ENCODE peak calls at places on chromosomes 16 and 17, in five cellular contexts. G is right cardiac atrium; S is MM.1S; Q is NT2/D1; K is CD8-positive, alpha-beta memory T cell. I is an unnamed sample.

GRCh38 chr17:61314368-61315078 is 85.1 kb upstream of the TBX2 start:
- DNase-seq in G (peak; percentile 82), S (no peak), Q (no peak), K (no peak), I (no peak)

GRCh38 chr17:29180051-29180787 is at the start of gene MYO18A:
- DNase-seq in G (peak; percentile 93), S (peak; percentile 76), Q (peak; percentile 68), K (peak; percentile 83), I (peak; percentile 88)

GRCh38 chr16:75385507-75386152 is 47.7 kb downstream of the CFDP1 start:
- DNase-seq in G (no peak), S (peak; percentile 34), Q (peak; percentile 32), K (no peak), I (peak; percentile 76)

GRCh38 chr17:81253358-81254131 is 14.4 kb downstream of the NDUFAF8 start:
- DNase-seq in G (peak; percentile 65), S (no peak), Q (no peak), K (peak; percentile 68), I (peak; percentile 63)

GRCh38 chr17:1994707-1995106 is 30.4 kb downstream of the RTN4RL1 start:
- DNase-seq in G (peak; percentile 18), S (no peak), Q (no peak), K (no peak), I (no peak)

GRCh38 chr17:35614835-35615234 is 27.7 kb downstream of the AP2B1 start:
- DNase-seq in G (no peak), S (no peak), Q (no peak), K (no peak), I (no peak)

GRCh38 chr17:74618446-74618845 is 5.1 kb downstream of the CD300E start:
- DNase-seq in G (no peak), S (no peak), Q (no peak), K (no peak), I (no peak)

GRCh38 chr17:13306310-13306962 is 288.6 kb upstream of the ELAC2 start:
- DNase-seq in G (no peak), S (no peak), Q (peak; percentile 46), K (no peak), I (peak; percentile 21)

GRCh38 chr16:83878838-83879237 is 20.1 kb upstream of the MLYCD start:
- DNase-seq in G (no peak), S (no peak), Q (no peak), K (no peak), I (peak; percentile 24)

GRCh38 chr17:33725675-33726271 is 432.7 kb upstream of the ASIC2 start:
- DNase-seq in G (peak; percentile 53), S (peak; percentile 39), Q (peak; percentile 30), K (no peak), I (peak; percentile 29)

GRCh38 chr16:70750893-70751467 is 50.0 kb downstream of the VAC14 start:
- DNase-seq in G (peak; percentile 90), S (no peak), Q (no peak), K (no peak), I (no peak)

GRCh38 chr16:74651841-74652240 is 14.8 kb downstream of the RFWD3 start:
- DNase-seq in G (no peak), S (no peak), Q (no peak), K (no peak), I (no peak)

GRCh38 chr17:40485851-40486512 is 15.4 kb downstream of the TNS4 start:
- DNase-seq in G (peak; percentile 46), S (no peak), Q (no peak), K (no peak), I (no peak)

DNA sequence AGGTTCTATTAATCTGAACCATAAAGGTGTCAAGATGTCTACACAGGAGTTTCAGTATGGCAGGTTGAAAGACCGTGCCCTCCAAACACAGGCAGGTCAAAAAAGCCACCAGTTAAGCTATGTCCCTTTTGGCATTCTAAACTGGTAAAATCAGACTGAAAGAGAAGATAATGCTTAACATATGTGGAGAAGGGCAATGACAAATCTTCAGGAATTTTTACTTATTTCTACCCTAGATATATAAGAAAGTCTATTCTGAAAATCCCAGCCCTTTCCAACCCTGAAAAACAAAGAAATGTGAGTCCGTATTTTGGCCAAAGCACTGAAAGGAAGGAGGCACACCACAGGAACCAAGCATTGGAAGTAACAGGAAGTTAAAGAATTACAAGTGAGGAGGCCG is 16.5 kb downstream of the AP1G1 start:
- DNase-seq in G (no peak), S (no peak), Q (no peak), K (no peak), I (no peak)
- H3K4me1 ChIP-seq in G (peaks cover 2% of the 10 kb centered on the region), S (peaks cover 10% of the 10 kb centered on the region), Q (no peaks in the 10 kb centered on the region), K (peaks cover 46% of the 10 kb centered on the region), I (no peaks in the 10 kb centered on the region)

DNA sequence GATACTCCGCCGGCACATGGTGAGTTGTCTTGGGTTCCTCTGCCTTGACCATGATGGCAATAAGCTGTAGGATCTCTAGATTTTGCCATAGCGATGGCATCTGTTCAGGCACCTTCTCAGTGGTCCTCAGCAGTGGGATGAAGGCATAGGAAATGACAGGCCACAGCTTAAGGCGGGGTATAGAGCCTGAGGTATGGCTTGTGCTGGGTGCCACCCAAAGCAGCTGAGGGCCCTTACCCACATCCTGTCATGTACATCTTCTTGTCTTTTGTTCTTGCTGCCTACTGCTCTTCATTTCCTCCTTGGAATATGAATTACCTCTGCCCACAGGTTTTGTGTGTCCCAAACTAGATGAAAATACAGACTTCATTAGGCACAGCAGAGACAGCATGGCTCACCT is 29.5 kb downstream of the KAT7 start:
- DNase-seq in G (no peak), S (no peak), Q (no peak), K (peak; percentile 77), I (no peak)
- H3K4me1 ChIP-seq in G (peaks cover 1% of the 10 kb centered on the region), S (no peaks in the 10 kb centered on the region), Q (peaks cover 2% of the 10 kb centered on the region), K (peaks cover 80% of the 10 kb centered on the region), I (no peaks in the 10 kb centered on the region)

DNA sequence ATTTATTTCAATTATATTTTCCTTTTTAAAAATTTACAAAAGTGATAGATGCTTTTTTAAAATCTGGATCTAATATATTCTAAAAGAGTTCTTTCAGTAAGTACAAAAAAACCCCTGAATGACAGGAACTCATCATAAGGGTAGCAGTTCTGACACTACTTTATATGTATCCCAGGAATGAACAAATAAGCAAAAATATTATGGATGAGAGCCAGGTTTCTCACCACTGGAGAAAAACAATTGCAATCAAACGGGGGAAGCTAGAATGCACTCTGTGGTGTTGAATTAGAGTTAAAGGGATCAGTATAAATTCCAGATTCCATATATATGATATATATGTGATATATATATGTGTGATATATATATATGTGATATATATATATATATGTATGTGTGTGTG is 23.2 kb upstream of the NDRG4 start:
- DNase-seq in G (no peak), S (no peak), Q (no peak), K (no peak), I (no peak)
- H3K4me1 ChIP-seq in G (peaks cover 5% of the 10 kb centered on the region), S (no peaks in the 10 kb centered on the region), Q (peaks cover 7% of the 10 kb centered on the region), K (no peaks in the 10 kb centered on the region), I (peaks cover 36% of the 10 kb centered on the region)

GRCh38 chr16:4372578-4373355 is 1.1 kb downstream of the VASN start:
- DNase-seq in G (peak; percentile 86), S (no peak), Q (no peak), K (no peak), I (peak; percentile 57)
- H3K4me1 ChIP-seq in G (peaks cover 8% of the 10 kb centered on the region), S (no peaks in the 10 kb centered on the region), Q (peaks cover 50% of the 10 kb centered on the region), K (peaks cover 18% of the 10 kb centered on the region), I (peaks cover 22% of the 10 kb centered on the region)

DNA sequence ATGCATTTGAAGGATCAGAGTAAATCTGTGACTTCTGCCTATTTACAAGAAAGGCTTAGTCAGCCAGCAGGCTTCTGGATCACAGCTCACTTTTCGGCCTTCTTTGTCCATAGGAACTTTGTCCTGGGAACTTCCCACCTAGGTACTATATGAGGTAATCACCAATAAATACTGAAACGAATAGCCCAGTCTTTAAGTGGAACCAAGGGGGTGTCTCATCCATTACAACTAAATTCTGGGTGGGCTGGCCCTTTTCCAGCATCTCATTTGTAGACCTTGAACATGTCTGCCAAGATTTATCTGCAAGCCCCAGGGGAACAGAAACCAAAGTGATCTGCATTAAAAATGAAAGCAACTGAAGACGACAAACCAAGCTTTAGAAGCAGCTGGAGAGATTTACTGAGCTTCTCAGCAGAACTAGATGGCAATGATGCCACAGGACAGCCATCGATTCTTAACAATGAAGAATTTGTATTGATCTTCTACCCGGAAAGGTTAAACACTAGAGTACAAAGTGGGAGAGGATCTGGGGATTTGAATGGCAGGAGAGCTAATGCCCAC is 55.5 kb downstream of the SNX11 start:
- DNase-seq in G (no peak), S (peak; percentile 50), Q (no peak), K (no peak), I (no peak)
- H3K4me1 ChIP-seq in G (no peaks in the 10 kb centered on the region), S (no peaks in the 10 kb centered on the region), Q (peaks cover 6% of the 10 kb centered on the region), K (no peaks in the 10 kb centered on the region), I (no peaks in the 10 kb centered on the region)

DNA sequence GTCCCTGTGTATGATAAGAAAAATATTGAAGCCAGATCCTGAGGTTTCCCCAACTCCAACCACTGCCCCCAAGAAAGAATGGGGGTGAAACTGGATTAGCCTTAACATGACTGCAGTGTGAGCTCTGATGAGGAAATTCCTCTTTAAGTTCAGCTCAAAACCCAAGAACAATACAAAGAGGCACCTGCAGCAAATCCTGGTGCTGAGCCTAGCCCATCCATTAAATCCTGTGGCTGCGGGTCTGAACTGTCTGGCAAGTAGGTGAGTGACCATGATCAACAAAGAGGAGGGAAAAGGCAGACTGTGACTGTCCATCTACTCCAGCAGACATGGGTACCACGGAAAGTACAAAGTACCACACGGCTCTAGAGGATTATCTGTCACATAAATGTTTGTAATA is 64.2 kb downstream of the CREBBP start:
- DNase-seq in G (no peak), S (no peak), Q (no peak), K (no peak), I (no peak)
- H3K4me1 ChIP-seq in G (peaks cover 29% of the 10 kb centered on the region), S (no peaks in the 10 kb centered on the region), Q (no peaks in the 10 kb centered on the region), K (peaks cover 79% of the 10 kb centered on the region), I (no peaks in the 10 kb centered on the region)

GRCh38 chr17:16988749-16989229 is 16.9 kb upstream of the TNFRSF13B start:
- DNase-seq in G (no peak), S (peak; percentile 90), Q (no peak), K (no peak), I (no peak)
- H3K4me1 ChIP-seq in G (no peaks in the 10 kb centered on the region), S (peaks cover 53% of the 10 kb centered on the region), Q (peaks cover 6% of the 10 kb centered on the region), K (peaks cover 41% of the 10 kb centered on the region), I (peaks cover 57% of the 10 kb centered on the region)

GRCh38 chr17:31564291-31564690 is 172.8 kb downstream of the RAB11FIP4 start:
- DNase-seq in G (no peak), S (no peak), Q (no peak), K (no peak), I (no peak)
- H3K4me1 ChIP-seq in G (peaks cover 17% of the 10 kb centered on the region), S (no peaks in the 10 kb centered on the region), Q (peaks cover 13% of the 10 kb centered on the region), K (no peaks in the 10 kb centered on the region), I (peaks cover 22% of the 10 kb centered on the region)